ENCODE peak calls at places on chromosomes 5 and 9, in nine cellular contexts. One of them, this sample, is unnamed.

GRCh38 chr9:87201316-87201715 is 254.0 kb upstream of the GAS1 start:
- DNase-seq in GM12864: no peak
- DNase-seq in lung: no peak
- DNase-seq in kidney: no peak
- DNase-seq in IMR-90: peak
- DNase-seq in heart right ventricle: no peak
- DNase-seq in A549: no peak
- DNase-seq in fibroblast of mammary gland: peak
- DNase-seq in heart left ventricle: no peak
- DNase-seq in this sample: no peak

GRCh38 chr5:133796186-133796585 is 172.2 kb downstream of the C5orf15 start:
- DNase-seq in heart right ventricle: no peak
- DNase-seq in GM12864: no peak
- DNase-seq in fibroblast of mammary gland: no peak
- DNase-seq in lung: no peak
- DNase-seq in A549: no peak
- DNase-seq in IMR-90: no peak
- DNase-seq in heart left ventricle: no peak
- DNase-seq in kidney: no peak
- DNase-seq in this sample: no peak

GRCh38 chr5:14121552-14121951 is 21.6 kb upstream of the TRIO start:
- DNase-seq in IMR-90: no peak
- DNase-seq in GM12864: no peak
- DNase-seq in lung: no peak
- DNase-seq in A549: no peak
- DNase-seq in kidney: no peak
- DNase-seq in heart right ventricle: no peak
- DNase-seq in fibroblast of mammary gland: no peak
- DNase-seq in heart left ventricle: no peak
- DNase-seq in this sample: no peak

GRCh38 chr9:99050292-99050911 is 54.5 kb upstream of the TGFBR1 start:
- DNase-seq in lung: no peak
- DNase-seq in A549: peak
- DNase-seq in heart left ventricle: no peak
- DNase-seq in kidney: no peak
- DNase-seq in IMR-90: peak
- DNase-seq in fibroblast of mammary gland: peak
- DNase-seq in GM12864: no peak
- DNase-seq in heart right ventricle: no peak
- DNase-seq in this sample: no peak

GRCh38 chr5:52798952-52799351 is 11.2 kb downstream of the ITGA1 start:
- DNase-seq in kidney: no peak
- DNase-seq in heart right ventricle: no peak
- DNase-seq in lung: no peak
- DNase-seq in GM12864: no peak
- DNase-seq in A549: no peak
- DNase-seq in fibroblast of mammary gland: no peak
- DNase-seq in heart left ventricle: no peak
- DNase-seq in IMR-90: no peak
- DNase-seq in this sample: no peak

GRCh38 chr5:56476487-56476856 is 243.3 kb upstream of the ANKRD55 start:
- DNase-seq in A549: no peak
- DNase-seq in fibroblast of mammary gland: no peak
- DNase-seq in GM12864: no peak
- DNase-seq in lung: no peak
- DNase-seq in heart right ventricle: no peak
- DNase-seq in kidney: no peak
- DNase-seq in IMR-90: no peak
- DNase-seq in heart left ventricle: no peak
- DNase-seq in this sample: no peak

GRCh38 chr5:151126199-151126645 is 31.4 kb downstream of the ANXA6 start:
- DNase-seq in fibroblast of mammary gland: peak
- DNase-seq in GM12864: no peak
- DNase-seq in kidney: peak
- DNase-seq in A549: peak
- DNase-seq in heart right ventricle: peak
- DNase-seq in IMR-90: peak
- DNase-seq in heart left ventricle: peak
- DNase-seq in lung: peak
- DNase-seq in this sample: peak

GRCh38 chr5:93359296-93359957 is 221.6 kb downstream of the NR2F1-AS1 start:
- DNase-seq in heart right ventricle: peak
- DNase-seq in GM12864: no peak
- DNase-seq in A549: no peak
- DNase-seq in heart left ventricle: no peak
- DNase-seq in kidney: no peak
- DNase-seq in lung: no peak
- DNase-seq in fibroblast of mammary gland: peak
- DNase-seq in IMR-90: peak
- DNase-seq in this sample: no peak

GRCh38 chr9:89225587-89225986 is 47.0 kb upstream of the SHC3 start:
- DNase-seq in heart right ventricle: no peak
- DNase-seq in A549: no peak
- DNase-seq in GM12864: no peak
- DNase-seq in fibroblast of mammary gland: peak
- DNase-seq in heart left ventricle: no peak
- DNase-seq in IMR-90: peak
- DNase-seq in kidney: no peak
- DNase-seq in lung: no peak
- DNase-seq in this sample: no peak

GRCh38 chr5:106822851-106823250 is 847.9 kb downstream of the EFNA5 start:
- DNase-seq in lung: no peak
- DNase-seq in heart right ventricle: no peak
- DNase-seq in GM12864: no peak
- DNase-seq in kidney: no peak
- DNase-seq in A549: no peak
- DNase-seq in heart left ventricle: no peak
- DNase-seq in fibroblast of mammary gland: no peak
- DNase-seq in IMR-90: no peak
- DNase-seq in this sample: no peak

GRCh38 chr5:144421411-144421810 is 250.7 kb downstream of the KCTD16 start:
- DNase-seq in GM12864: no peak
- DNase-seq in heart right ventricle: no peak
- DNase-seq in lung: no peak
- DNase-seq in heart left ventricle: no peak
- DNase-seq in A549: no peak
- DNase-seq in kidney: no peak
- DNase-seq in fibroblast of mammary gland: no peak
- DNase-seq in IMR-90: no peak
- DNase-seq in this sample: no peak

GRCh38 chr9:15400281-15400941 is 22.3 kb upstream of the SNAPC3 start:
- DNase-seq in heart right ventricle: no peak
- DNase-seq in kidney: no peak
- DNase-seq in A549: no peak
- DNase-seq in heart left ventricle: no peak
- DNase-seq in lung: no peak
- DNase-seq in GM12864: no peak
- DNase-seq in fibroblast of mammary gland: no peak
- DNase-seq in IMR-90: peak
- DNase-seq in this sample: no peak

GRCh38 chr9:34579097-34579818 is 10.3 kb downstream of the CNTFR start:
- DNase-seq in kidney: no peak
- DNase-seq in heart right ventricle: no peak
- DNase-seq in lung: no peak
- DNase-seq in GM12864: no peak
- DNase-seq in fibroblast of mammary gland: no peak
- DNase-seq in IMR-90: no peak
- DNase-seq in A549: no peak
- DNase-seq in heart left ventricle: no peak
- DNase-seq in this sample: no peak

GRCh38 chr5:172502969-172503368 is 48.6 kb upstream of the SH3PXD2B start:
- DNase-seq in heart right ventricle: peak
- DNase-seq in kidney: no peak
- DNase-seq in GM12864: no peak
- DNase-seq in fibroblast of mammary gland: peak
- DNase-seq in IMR-90: no peak
- DNase-seq in heart left ventricle: peak
- DNase-seq in lung: no peak
- DNase-seq in A549: peak
- DNase-seq in this sample: no peak

GRCh38 chr5:86463339-86463738 is 154.4 kb upstream of the COX7C start:
- DNase-seq in A549: peak
- DNase-seq in fibroblast of mammary gland: no peak
- DNase-seq in heart right ventricle: no peak
- DNase-seq in heart left ventricle: no peak
- DNase-seq in IMR-90: no peak
- DNase-seq in lung: no peak
- DNase-seq in GM12864: no peak
- DNase-seq in kidney: no peak
- DNase-seq in this sample: no peak

GRCh38 chr9:122159026-122159924 is at the start of the genes MORN5 and NDUFA8:
- DNase-seq in GM12864: peak
- DNase-seq in heart right ventricle: peak
- DNase-seq in A549: peak
- DNase-seq in fibroblast of mammary gland: peak
- DNase-seq in heart left ventricle: peak
- DNase-seq in kidney: peak
- DNase-seq in IMR-90: peak
- DNase-seq in lung: peak
- DNase-seq in this sample: peak

GRCh38 chr5:134029156-134029555 is 24.4 kb upstream of the VDAC1 start:
- DNase-seq in heart left ventricle: no peak
- DNase-seq in A549: peak
- DNase-seq in GM12864: no peak
- DNase-seq in kidney: no peak
- DNase-seq in lung: no peak
- DNase-seq in IMR-90: peak
- DNase-seq in fibroblast of mammary gland: peak
- DNase-seq in heart right ventricle: no peak
- DNase-seq in this sample: no peak

GRCh38 chr5:66118294-66118693 is 25.8 kb upstream of the SREK1 start:
- DNase-seq in GM12864: no peak
- DNase-seq in heart right ventricle: peak
- DNase-seq in kidney: no peak
- DNase-seq in A549: no peak
- DNase-seq in heart left ventricle: peak
- DNase-seq in lung: no peak
- DNase-seq in IMR-90: no peak
- DNase-seq in fibroblast of mammary gland: no peak
- DNase-seq in this sample: no peak

GRCh38 chr5:66122379-66123034 is 21.6 kb upstream of the SREK1 start:
- DNase-seq in heart left ventricle: no peak
- DNase-seq in GM12864: no peak
- DNase-seq in A549: no peak
- DNase-seq in fibroblast of mammary gland: peak
- DNase-seq in kidney: no peak
- DNase-seq in lung: no peak
- DNase-seq in heart right ventricle: no peak
- DNase-seq in IMR-90: peak
- DNase-seq in this sample: no peak
- H3K4me3 ChIP-seq in heart left ventricle: no peak
- H3K4me3 ChIP-seq in GM12864: no peak
- H3K4me3 ChIP-seq in A549: no peak
- H3K4me3 ChIP-seq in fibroblast of mammary gland: no peak
- H3K4me3 ChIP-seq in kidney: no peak
- H3K4me3 ChIP-seq in lung: no peak
- H3K4me3 ChIP-seq in heart right ventricle: no peak
- H3K4me3 ChIP-seq in IMR-90: no peak
- H3K4me3 ChIP-seq in this sample: no peak

DNA sequence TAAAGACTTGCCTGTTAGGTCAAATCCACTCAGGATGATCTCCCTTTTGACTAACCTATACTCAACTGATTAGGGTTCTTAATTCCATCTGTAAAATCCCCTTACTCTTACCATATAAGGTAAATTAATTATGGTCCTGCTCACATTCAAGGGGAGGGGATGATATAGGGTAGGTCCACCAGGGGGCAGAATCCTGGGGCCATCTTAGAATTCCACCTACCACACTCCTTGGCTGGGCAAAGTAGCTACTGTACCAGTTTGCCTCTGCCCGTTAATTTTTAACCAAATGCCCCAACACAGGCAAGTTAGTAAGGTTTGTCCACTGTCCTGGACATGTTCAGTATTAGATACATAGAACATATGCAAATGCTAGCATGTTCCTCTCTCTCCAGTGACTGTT is 262.4 kb downstream of the SEMA5A start:
- DNase-seq in lung: no peak
- DNase-seq in A549: no peak
- DNase-seq in GM12864: no peak
- DNase-seq in fibroblast of mammary gland: no peak
- DNase-seq in kidney: no peak
- DNase-seq in IMR-90: no peak
- DNase-seq in heart left ventricle: no peak
- DNase-seq in heart right ventricle: no peak
- DNase-seq in this sample: no peak
- TF ChIP-seq CTCF in lung: no peak
- TF ChIP-seq CTCF in A549: no peak
- TF ChIP-seq CTCF in GM12864: no peak
- TF ChIP-seq CTCF in fibroblast of mammary gland: no peak
- TF ChIP-seq CTCF in kidney: peak
- TF ChIP-seq CTCF in IMR-90: no peak
- TF ChIP-seq CTCF in heart left ventricle: no peak
- TF ChIP-seq CTCF in heart right ventricle: no peak
- TF ChIP-seq CTCF in this sample: no peak

GRCh38 chr9:114803886-114804285 is 2.0 kb downstream of the TNFSF15 start:
- DNase-seq in heart right ventricle: no peak
- DNase-seq in fibroblast of mammary gland: no peak
- DNase-seq in kidney: no peak
- DNase-seq in A549: no peak
- DNase-seq in IMR-90: peak
- DNase-seq in GM12864: no peak
- DNase-seq in heart left ventricle: no peak
- DNase-seq in lung: no peak
- DNase-seq in this sample: no peak

GRCh38 chr9:114803459-114803858 is 2.4 kb downstream of the TNFSF15 start:
- DNase-seq in heart right ventricle: peak
- DNase-seq in lung: no peak
- DNase-seq in IMR-90: no peak
- DNase-seq in fibroblast of mammary gland: no peak
- DNase-seq in heart left ventricle: no peak
- DNase-seq in kidney: peak
- DNase-seq in A549: no peak
- DNase-seq in GM12864: no peak
- DNase-seq in this sample: no peak

GRCh38 chr9:114804504-114804903 is 1.3 kb downstream of the TNFSF15 start:
- DNase-seq in lung: peak
- DNase-seq in heart right ventricle: no peak
- DNase-seq in heart left ventricle: no peak
- DNase-seq in GM12864: no peak
- DNase-seq in fibroblast of mammary gland: peak
- DNase-seq in A549: no peak
- DNase-seq in kidney: peak
- DNase-seq in IMR-90: peak
- DNase-seq in this sample: no peak

GRCh38 chr9:114806571-114806970 is 732 bp upstream of the TNFSF15 start:
- DNase-seq in A549: no peak
- DNase-seq in lung: no peak
- DNase-seq in heart left ventricle: no peak
- DNase-seq in fibroblast of mammary gland: no peak
- DNase-seq in IMR-90: no peak
- DNase-seq in GM12864: no peak
- DNase-seq in kidney: no peak
- DNase-seq in heart right ventricle: no peak
- DNase-seq in this sample: no peak

GRCh38 chr9:114805670-114806551 is at the start of gene TNFSF15:
- DNase-seq in heart right ventricle: no peak
- DNase-seq in lung: peak
- DNase-seq in IMR-90: peak
- DNase-seq in heart left ventricle: no peak
- DNase-seq in kidney: peak
- DNase-seq in A549: no peak
- DNase-seq in GM12864: peak
- DNase-seq in fibroblast of mammary gland: no peak
- DNase-seq in this sample: peak
- H3K4me3 ChIP-seq in heart right ventricle: no peak
- H3K4me3 ChIP-seq in lung: no peak
- H3K4me3 ChIP-seq in IMR-90: no peak
- H3K4me3 ChIP-seq in heart left ventricle: no peak
- H3K4me3 ChIP-seq in kidney: peak
- H3K4me3 ChIP-seq in A549: peak
- H3K4me3 ChIP-seq in GM12864: no peak
- H3K4me3 ChIP-seq in fibroblast of mammary gland: no peak
- H3K4me3 ChIP-seq in this sample: no peak

GRCh38 chr5:147539053-147539452 is 29.2 kb upstream of the DPYSL3 start:
- DNase-seq in lung: no peak
- DNase-seq in A549: no peak
- DNase-seq in kidney: no peak
- DNase-seq in fibroblast of mammary gland: peak
- DNase-seq in heart right ventricle: no peak
- DNase-seq in GM12864: no peak
- DNase-seq in heart left ventricle: no peak
- DNase-seq in IMR-90: peak
- DNase-seq in this sample: no peak
- TF ChIP-seq CTCF in lung: no peak
- TF ChIP-seq CTCF in A549: no peak
- TF ChIP-seq CTCF in kidney: no peak
- TF ChIP-seq CTCF in fibroblast of mammary gland: no peak
- TF ChIP-seq CTCF in heart right ventricle: no peak
- TF ChIP-seq CTCF in GM12864: no peak
- TF ChIP-seq CTCF in heart left ventricle: no peak
- TF ChIP-seq CTCF in IMR-90: no peak
- TF ChIP-seq CTCF in this sample: no peak

This sample was measured in GM06990.